ENCODE peak calls at places on chromosomes 6 and 20, in ten cellular contexts. V is sigmoid colon, A is ovary, R is GM12891, O is esophagus muscularis mucosa, I is HCT116, U is GM12892, J is breast epithelium, K is A549, Q is heart left ventricle. X is an unnamed sample.

GRCh38 chr6:7267521-7268091 is 45.4 kb downstream of the SSR1 start:
- DNase-seq in U (no peak), J (peak; percentile 72), O (no peak), I (peak; percentile 54), Q (no peak), A (no peak), R (no peak), V (peak; percentile 73), K (peak; percentile 61), X (peak; percentile 88)

GRCh38 chr6:70221025-70221714 is 81.7 kb downstream of the COL9A1 start:
- DNase-seq in Q (no peak), J (no peak), R (peak; percentile 2), A (no peak), O (no peak), V (no peak), K (peak; percentile 12), I (no peak), U (peak; percentile 2), X (no peak)

GRCh38 chr20:3781153-3781910 is at the start of gene SPEF1:
- DNase-seq in A (peak; percentile 78), Q (peak; percentile 79), U (peak; percentile 84), V (peak; percentile 92), I (peak; percentile 92), O (peak; percentile 93), K (peak; percentile 97), R (peak; percentile 81), J (peak; percentile 82), X (peak; percentile 87)

GRCh38 chr6:99412065-99412464 is 13.0 kb downstream of the PNISR start:
- DNase-seq in R (no peak), K (no peak), Q (no peak), A (no peak), O (no peak), U (no peak), V (no peak), J (no peak), I (no peak), X (no peak)

GRCh38 chr6:144953552-144954240 is 668.6 kb downstream of the UTRN start:
- DNase-seq in Q (no peak), K (peak; percentile 53), A (no peak), O (no peak), I (peak; percentile 45), V (no peak), U (no peak), J (no peak), R (no peak), X (no peak)

GRCh38 chr20:44888226-44889103 is 3.0 kb downstream of the YWHAB start:
- DNase-seq in O (no peak), V (no peak), Q (no peak), A (no peak), K (peak; percentile 18), R (no peak), I (no peak), J (no peak), U (no peak), X (no peak)

GRCh38 chr6:17098538-17098937 is 3.3 kb upstream of the STMND1 start:
- DNase-seq in Q (no peak), V (no peak), R (no peak), K (no peak), A (no peak), J (no peak), U (no peak), I (no peak), O (no peak), X (no peak)

GRCh38 chr6:167866642-167867041 is 39.9 kb downstream of the AFDN start:
- DNase-seq in U (no peak), J (peak; percentile 25), R (no peak), I (no peak), A (no peak), V (no peak), Q (no peak), O (no peak), K (no peak), X (no peak)

GRCh38 chr6:111585241-111585968 is 20.3 kb downstream of the TRAF3IP2 start:
- DNase-seq in R (no peak), U (no peak), A (no peak), J (no peak), V (no peak), K (no peak), Q (no peak), O (no peak), I (no peak), X (no peak)

GRCh38 chr6:1838604-1839003 is 228.9 kb downstream of the FOXC1 start:
- DNase-seq in V (no peak), O (no peak), K (no peak), J (no peak), U (no peak), A (no peak), R (no peak), I (no peak), Q (no peak), X (no peak)

GRCh38 chr6:150018846-150019580 is 6.3 kb downstream of the RAET1L start:
- DNase-seq in J (no peak), V (no peak), O (no peak), A (no peak), I (no peak), R (no peak), U (no peak), K (no peak), Q (no peak), X (no peak)

GRCh38 chr20:9912858-9913434 is 74.1 kb upstream of the PAK5 start:
- DNase-seq in O (no peak), Q (peak; percentile 19), U (no peak), V (no peak), R (no peak), A (no peak), I (peak; percentile 40), J (peak; percentile 25), K (peak; percentile 57), X (no peak)
- TF ChIP-seq POLR2A in O (no peak), Q (no peak), U (no peak), V (no peak), R (no peak), A (no peak), I (no peak), J (no peak), K (no peak), X (no peak)

GRCh38 chr20:62952373-62953166 is at the start of gene SLC17A9:
- DNase-seq in V (peak; percentile 87), I (peak; percentile 48), U (peak; percentile 91), K (no peak), Q (peak; percentile 82), R (peak; percentile 86), J (no peak), O (no peak), A (peak; percentile 60), X (peak; percentile 98)
- TF ChIP-seq POLR2A in V (no peak), I (peak; percentile 52), U (peak; percentile 59), K (no peak), Q (no peak), R (peak; percentile 36), J (no peak), O (no peak), A (no peak), X (peak; percentile 88)

GRCh38 chr6:31838968-31839367 is 11.4 kb downstream of the HSPA1B start:
- DNase-seq in Q (no peak), R (no peak), I (no peak), A (no peak), K (no peak), J (no peak), U (no peak), O (no peak), V (no peak), X (no peak)

GRCh38 chr6:31842056-31842455 is 14.5 kb downstream of the HSPA1B start:
- DNase-seq in K (no peak), U (no peak), Q (no peak), I (no peak), V (no peak), O (no peak), A (no peak), R (no peak), J (no peak), X (no peak)

GRCh38 chr6:31847276-31847978 is 15.2 kb downstream of the NEU1 start:
- DNase-seq in K (no peak), V (no peak), Q (no peak), U (no peak), A (no peak), I (no peak), O (no peak), J (no peak), R (no peak), X (no peak)

DNA sequence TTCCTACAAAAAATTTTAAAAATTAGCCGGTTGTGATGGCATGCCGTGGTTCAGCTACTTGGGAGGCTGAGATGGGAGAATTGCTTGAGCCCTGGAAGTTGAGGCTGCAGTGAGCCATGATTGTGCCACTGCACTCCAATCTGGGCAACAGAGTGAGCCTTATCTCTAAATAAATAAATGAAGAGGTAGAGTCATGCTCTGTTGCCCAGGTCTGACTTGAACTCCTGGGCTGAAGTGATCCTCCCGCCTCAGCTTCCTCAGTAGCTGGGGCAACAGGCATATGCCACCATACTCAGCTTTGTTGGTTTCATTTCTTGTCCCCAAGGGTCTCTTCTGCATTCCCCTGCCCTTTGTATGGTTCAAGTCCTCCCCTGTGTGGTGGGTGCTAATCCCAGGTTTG is 17.0 kb downstream of the HSPA1B start:
- DNase-seq in V (no peak), J (no peak), U (no peak), K (no peak), Q (no peak), R (no peak), I (no peak), A (no peak), O (no peak), X (no peak)
- TF ChIP-seq POLR2A in V (no peak), J (no peak), U (no peak), K (no peak), Q (no peak), R (peak; percentile 10), I (no peak), A (no peak), O (no peak), X (no peak)

GRCh38 chr20:58389968-58390658 is 1.1 kb downstream of the VAPB start:
- DNase-seq in K (no peak), Q (no peak), A (no peak), R (no peak), V (no peak), I (peak; percentile 13), J (no peak), U (no peak), O (no peak), X (no peak)

GRCh38 chr20:58388028-58388601 is 914 bp upstream of the VAPB start:
- DNase-seq in R (no peak), V (no peak), O (no peak), A (no peak), J (no peak), I (no peak), Q (no peak), K (no peak), U (no peak), X (no peak)

GRCh38 chr20:58389324-58389967 is 417 bp downstream of the VAPB start:
- DNase-seq in V (peak; percentile 72), O (no peak), I (no peak), K (peak; percentile 42), J (no peak), U (peak; percentile 29), A (no peak), Q (no peak), R (peak; percentile 29), X (peak; percentile 50)

GRCh38 chr20:58390659-58391035 is 1.6 kb downstream of the VAPB start:
- DNase-seq in U (no peak), A (no peak), I (no peak), J (no peak), K (no peak), Q (no peak), V (no peak), R (no peak), O (no peak), X (no peak)

DNA sequence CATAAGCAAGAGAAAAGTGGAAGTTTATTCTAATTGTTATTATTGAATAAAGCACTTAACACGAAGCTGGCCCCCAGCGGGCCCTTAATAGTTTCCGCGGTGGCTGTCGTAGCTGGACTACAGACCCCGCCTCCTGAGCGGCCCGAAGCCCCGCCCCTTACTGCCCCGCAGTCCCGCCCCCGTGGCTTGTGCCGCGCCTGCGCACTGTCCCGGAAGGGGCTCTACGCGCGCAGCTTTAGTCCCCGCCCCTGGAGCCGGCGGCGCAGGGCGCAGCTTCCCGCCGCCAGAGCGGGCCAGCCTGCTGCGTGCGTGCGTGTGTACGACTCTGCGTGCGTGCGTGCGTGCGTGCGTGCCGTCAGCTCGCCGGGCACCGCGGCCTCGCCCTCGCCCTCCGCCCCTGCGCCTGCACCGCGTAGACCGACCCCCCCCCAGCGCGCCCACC is at the start of gene VAPB:
- DNase-seq in Q (peak; percentile 96), A (peak; percentile 97), V (peak; percentile 98), K (peak; percentile 96), R (peak; percentile 84), J (peak; percentile 90), I (peak; percentile 91), U (peak; percentile 79), O (peak; percentile 98), X (peak; percentile 97)
- TF ChIP-seq POLR2A in Q (peak; percentile 85), A (peak; percentile 67), V (no peak), K (peak; percentile 88), R (no peak), J (no peak), I (no peak), U (peak; percentile 47), O (peak; percentile 43), X (peak; percentile 88)